ENCODE peak calls at places on chromosomes 11 and 22, in four cellular contexts. One of them, this sample, is unnamed.

GRCh38 chr22:31676700-31677099 is 14.7 kb upstream of the PISD start:
- DNase-seq in brain microvascular endothelial cell: peak
- DNase-seq in kidney: peak
- DNase-seq in IMR-90: peak
- DNase-seq in this sample: peak

GRCh38 chr11:61697093-61697492 is 16.9 kb downstream of the DAGLA start:
- DNase-seq in IMR-90: no peak
- DNase-seq in brain microvascular endothelial cell: no peak
- DNase-seq in kidney: peak
- DNase-seq in this sample: no peak

GRCh38 chr11:65506770-65507485 is 8.1 kb downstream of the MALAT1 start:
- DNase-seq in brain microvascular endothelial cell: peak
- DNase-seq in kidney: peak
- DNase-seq in IMR-90: peak
- DNase-seq in this sample: peak

GRCh38 chr11:2212411-2213251 is 41.0 kb upstream of the TH start:
- DNase-seq in IMR-90: no peak
- DNase-seq in brain microvascular endothelial cell: no peak
- DNase-seq in kidney: peak
- DNase-seq in this sample: no peak

GRCh38 chr11:124297921-124298320 is 15.8 kb downstream of the OR8D1 start:
- DNase-seq in kidney: no peak
- DNase-seq in brain microvascular endothelial cell: no peak
- DNase-seq in IMR-90: peak
- DNase-seq in this sample: no peak

GRCh38 chr11:107496011-107496410 is 38.4 kb upstream of the CWF19L2 start:
- DNase-seq in kidney: no peak
- DNase-seq in brain microvascular endothelial cell: peak
- DNase-seq in IMR-90: peak
- DNase-seq in this sample: no peak

GRCh38 chr11:1126491-1126926 is 31.2 kb upstream of the MUC5AC start:
- DNase-seq in kidney: peak
- DNase-seq in brain microvascular endothelial cell: no peak
- DNase-seq in IMR-90: no peak
- DNase-seq in this sample: no peak

GRCh38 chr11:19890308-19890707 is 177.7 kb downstream of the NAV2 start:
- DNase-seq in brain microvascular endothelial cell: peak
- DNase-seq in kidney: no peak
- DNase-seq in IMR-90: peak
- DNase-seq in this sample: no peak

GRCh38 chr11:122214567-122214966 is 98.6 kb upstream of the BLID start:
- DNase-seq in IMR-90: peak
- DNase-seq in kidney: no peak
- DNase-seq in brain microvascular endothelial cell: peak
- DNase-seq in this sample: no peak
- H3K27ac ChIP-seq in IMR-90: peak
- H3K27ac ChIP-seq in kidney: no peak
- H3K27ac ChIP-seq in brain microvascular endothelial cell: peak
- H3K27ac ChIP-seq in this sample: peak

GRCh38 chr11:47443028-47443700 is 5.8 kb downstream of the RAPSN start:
- DNase-seq in IMR-90: no peak
- DNase-seq in kidney: no peak
- DNase-seq in brain microvascular endothelial cell: no peak
- DNase-seq in this sample: no peak
- H3K27ac ChIP-seq in IMR-90: no peak
- H3K27ac ChIP-seq in kidney: no peak
- H3K27ac ChIP-seq in brain microvascular endothelial cell: no peak
- H3K27ac ChIP-seq in this sample: no peak

DNA sequence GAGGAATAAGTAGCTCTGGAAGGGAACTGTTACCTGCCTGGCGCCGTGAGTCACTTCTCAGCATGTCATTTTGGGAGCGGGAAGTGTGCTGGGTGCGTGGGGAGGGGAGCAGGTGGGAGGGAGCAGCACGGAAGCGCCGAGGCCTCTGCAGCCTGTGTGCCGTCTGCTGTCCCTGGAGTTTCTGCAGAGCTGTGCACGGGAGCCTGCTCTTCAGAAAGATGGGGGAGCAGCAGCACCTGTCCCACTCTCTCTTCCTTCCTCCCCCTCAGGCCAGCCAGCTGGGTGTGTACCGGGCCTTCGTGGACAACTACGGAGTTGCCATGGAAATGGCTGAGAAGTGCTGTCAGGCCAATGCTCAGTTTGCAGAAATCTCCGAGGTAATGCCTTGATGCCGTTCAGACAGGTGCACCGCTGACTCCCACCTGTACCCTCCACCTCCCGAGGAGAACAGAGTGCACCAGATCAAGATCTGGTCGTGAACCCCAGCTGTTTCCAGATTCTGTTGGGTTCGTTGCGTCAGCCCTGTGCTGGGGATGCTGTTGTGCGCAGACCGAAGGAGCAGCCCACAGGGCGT is 87.9 kb downstream of the BCR start:
- DNase-seq in IMR-90: no peak
- DNase-seq in kidney: no peak
- DNase-seq in brain microvascular endothelial cell: no peak
- DNase-seq in this sample: no peak
- H3K27ac ChIP-seq in IMR-90: no peak
- H3K27ac ChIP-seq in kidney: peak
- H3K27ac ChIP-seq in brain microvascular endothelial cell: no peak
- H3K27ac ChIP-seq in this sample: no peak

GRCh38 chr11:82901165-82901938 is at the start of gene DDIAS:
- DNase-seq in IMR-90: peak
- DNase-seq in kidney: peak
- DNase-seq in brain microvascular endothelial cell: peak
- DNase-seq in this sample: peak

GRCh38 chr11:82900277-82901164 is at the start of gene PRCP:
- DNase-seq in brain microvascular endothelial cell: peak
- DNase-seq in kidney: peak
- DNase-seq in IMR-90: peak
- DNase-seq in this sample: peak

GRCh38 chr11:82898242-82898641 is 2.0 kb downstream of the PRCP start:
- DNase-seq in brain microvascular endothelial cell: no peak
- DNase-seq in IMR-90: no peak
- DNase-seq in kidney: no peak
- DNase-seq in this sample: no peak

GRCh38 chr11:82899957-82900276 is 313 bp downstream of the PRCP start:
- DNase-seq in kidney: no peak
- DNase-seq in IMR-90: no peak
- DNase-seq in brain microvascular endothelial cell: peak
- DNase-seq in this sample: no peak

GRCh38 chr11:82899191-82899820 is 924 bp downstream of the PRCP start:
- DNase-seq in kidney: no peak
- DNase-seq in brain microvascular endothelial cell: no peak
- DNase-seq in IMR-90: no peak
- DNase-seq in this sample: no peak
- H3K27ac ChIP-seq in kidney: no peak
- H3K27ac ChIP-seq in brain microvascular endothelial cell: no peak
- H3K27ac ChIP-seq in IMR-90: no peak
- H3K27ac ChIP-seq in this sample: no peak

DNA sequence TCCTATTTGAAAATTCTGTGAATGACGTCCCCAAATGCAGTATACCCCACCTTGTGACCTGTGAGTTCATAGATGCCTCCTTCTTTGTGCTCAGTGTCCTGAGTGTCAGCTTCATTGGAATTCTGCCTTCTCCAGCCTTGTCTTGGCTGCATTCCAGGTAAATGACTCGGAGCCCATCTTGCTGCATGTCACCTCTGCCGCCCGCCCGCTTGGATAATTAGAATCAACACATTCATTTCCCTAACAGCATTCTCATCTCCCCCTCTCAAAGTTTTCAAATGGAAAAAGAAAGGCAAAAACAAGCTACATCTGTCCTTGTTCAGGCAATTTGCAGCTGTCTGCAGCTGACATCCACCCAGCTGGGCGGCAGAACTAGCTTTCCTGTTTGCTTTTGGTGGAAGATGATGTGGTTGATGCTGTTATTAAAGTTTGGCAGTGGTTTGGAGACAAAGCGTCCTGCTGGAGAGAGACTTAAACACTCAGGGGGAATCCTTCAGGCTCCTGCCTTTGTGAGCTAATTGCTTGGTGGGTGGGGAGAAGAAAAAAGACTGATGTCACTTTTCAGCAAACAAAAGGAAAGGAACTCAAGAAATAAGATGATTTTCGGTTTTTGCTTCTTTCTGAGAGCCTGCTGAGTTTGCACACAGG is 198.8 kb upstream of the SEZ6L start:
- DNase-seq in IMR-90: no peak
- DNase-seq in brain microvascular endothelial cell: no peak
- DNase-seq in kidney: no peak
- DNase-seq in this sample: no peak
- H3K27ac ChIP-seq in IMR-90: no peak
- H3K27ac ChIP-seq in brain microvascular endothelial cell: no peak
- H3K27ac ChIP-seq in kidney: no peak
- H3K27ac ChIP-seq in this sample: no peak

GRCh38 chr11:29962243-29962642 is 54.6 kb downstream of the KCNA4 start:
- DNase-seq in brain microvascular endothelial cell: no peak
- DNase-seq in IMR-90: no peak
- DNase-seq in kidney: no peak
- DNase-seq in this sample: no peak
- H3K27ac ChIP-seq in brain microvascular endothelial cell: no peak
- H3K27ac ChIP-seq in IMR-90: no peak
- H3K27ac ChIP-seq in kidney: no peak
- H3K27ac ChIP-seq in this sample: no peak

DNA sequence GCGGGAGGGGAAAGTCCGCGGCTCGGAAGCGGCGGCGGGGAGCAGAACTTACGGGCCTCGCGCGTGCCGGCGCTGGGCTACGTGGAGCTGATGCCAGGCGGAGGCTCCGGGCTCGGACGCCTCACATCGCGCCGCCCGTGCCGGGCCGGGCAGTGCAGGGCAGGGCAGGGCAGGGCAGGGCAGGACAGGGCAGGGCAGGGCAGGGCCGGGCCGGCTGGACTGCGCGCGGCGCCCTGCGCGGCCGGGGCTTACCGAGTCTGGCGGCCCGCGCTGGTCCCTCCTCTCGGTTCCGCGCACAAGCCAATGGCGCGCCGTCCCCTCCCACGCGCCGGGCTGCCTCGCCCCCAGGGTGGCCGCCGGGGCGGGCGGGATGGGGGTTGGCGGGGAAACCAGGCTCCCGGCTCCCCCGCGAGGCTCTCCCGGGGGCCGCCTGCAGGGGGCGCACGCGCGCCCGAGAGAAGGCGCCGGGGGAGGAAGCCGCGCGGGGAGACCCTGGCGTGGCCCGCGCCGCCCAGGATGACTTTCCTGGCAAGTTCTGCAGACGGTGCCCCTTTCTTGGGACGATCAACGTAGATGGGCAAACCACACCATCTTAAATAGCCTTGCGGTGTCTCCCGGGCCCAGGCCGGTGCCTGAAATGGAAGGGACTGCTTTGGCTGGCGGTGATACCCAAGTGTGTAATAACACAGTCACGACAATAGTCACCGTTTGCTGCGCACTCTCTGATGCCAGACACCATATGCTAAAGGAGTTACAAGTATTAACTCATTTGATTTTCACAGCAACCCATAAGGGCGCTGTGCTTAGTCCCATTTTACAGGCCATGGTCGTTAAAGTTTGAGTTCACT is at the start of gene TP53I11:
- DNase-seq in brain microvascular endothelial cell: peak
- DNase-seq in kidney: peak
- DNase-seq in IMR-90: peak
- DNase-seq in this sample: peak
- H3K27ac ChIP-seq in brain microvascular endothelial cell: no peak
- H3K27ac ChIP-seq in kidney: peak
- H3K27ac ChIP-seq in IMR-90: peak
- H3K27ac ChIP-seq in this sample: peak

DNA sequence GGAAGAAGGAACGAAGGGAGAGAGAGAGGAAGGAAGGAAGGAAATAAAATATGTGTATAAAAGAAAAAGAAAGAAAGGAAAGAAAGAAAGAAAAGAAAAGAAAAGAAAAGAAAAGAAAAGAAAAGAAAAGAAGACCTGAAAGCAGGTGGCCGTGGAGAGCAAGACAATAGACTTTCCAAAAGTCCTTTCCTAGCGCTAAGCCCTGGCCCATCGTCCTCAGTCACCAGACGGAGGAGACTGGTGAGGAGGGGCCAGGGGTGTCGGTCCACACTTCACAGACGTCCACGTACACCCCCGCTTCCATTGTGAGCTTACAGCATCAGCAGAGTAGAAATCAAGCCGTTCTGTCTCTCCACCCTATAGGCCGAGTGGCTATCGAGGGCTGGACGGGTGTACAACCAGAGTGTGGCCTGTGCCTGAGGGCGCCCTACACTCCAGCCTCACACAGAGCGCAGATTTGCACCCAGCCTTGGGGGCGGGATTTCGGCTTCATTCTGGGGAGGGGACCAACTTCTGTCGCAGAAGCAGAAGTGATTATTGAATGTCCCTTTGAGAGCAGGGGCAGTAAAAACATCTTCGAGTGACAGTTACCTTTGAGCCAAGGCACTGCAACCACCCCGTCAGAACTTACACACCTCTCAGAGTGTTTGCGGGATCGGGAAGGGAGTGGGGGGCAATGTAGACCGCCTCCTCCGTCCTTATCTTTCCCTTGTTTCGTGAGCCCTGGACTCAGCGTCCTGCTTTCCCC is 2.0 kb upstream of the BSX start:
- DNase-seq in kidney: no peak
- DNase-seq in brain microvascular endothelial cell: no peak
- DNase-seq in IMR-90: no peak
- DNase-seq in this sample: no peak
- H3K27ac ChIP-seq in kidney: no peak
- H3K27ac ChIP-seq in brain microvascular endothelial cell: no peak
- H3K27ac ChIP-seq in IMR-90: no peak
- H3K27ac ChIP-seq in this sample: no peak

GRCh38 chr11:76268498-76268897 is 62.2 kb upstream of the WNT11 start:
- DNase-seq in brain microvascular endothelial cell: no peak
- DNase-seq in IMR-90: no peak
- DNase-seq in kidney: no peak
- DNase-seq in this sample: no peak

GRCh38 chr11:76267563-76267962 is 61.3 kb upstream of the WNT11 start:
- DNase-seq in IMR-90: peak
- DNase-seq in kidney: no peak
- DNase-seq in brain microvascular endothelial cell: no peak
- DNase-seq in this sample: no peak

GRCh38 chr11:76269247-76269646 is 62.9 kb upstream of the WNT11 start:
- DNase-seq in IMR-90: no peak
- DNase-seq in brain microvascular endothelial cell: no peak
- DNase-seq in kidney: no peak
- DNase-seq in this sample: no peak

GRCh38 chr11:76270387-76270786 is 64.1 kb upstream of the WNT11 start:
- DNase-seq in brain microvascular endothelial cell: no peak
- DNase-seq in kidney: no peak
- DNase-seq in IMR-90: no peak
- DNase-seq in this sample: no peak

GRCh38 chr11:76269661-76270322 is 63.5 kb upstream of the WNT11 start:
- DNase-seq in kidney: no peak
- DNase-seq in IMR-90: no peak
- DNase-seq in brain microvascular endothelial cell: no peak
- DNase-seq in this sample: no peak
- H3K27ac ChIP-seq in kidney: no peak
- H3K27ac ChIP-seq in IMR-90: no peak
- H3K27ac ChIP-seq in brain microvascular endothelial cell: no peak
- H3K27ac ChIP-seq in this sample: no peak

GRCh38 chr11:116461789-116462188 is 311.0 kb downstream of the BUD13 start:
- DNase-seq in IMR-90: no peak
- DNase-seq in brain microvascular endothelial cell: no peak
- DNase-seq in kidney: no peak
- DNase-seq in this sample: no peak
- H3K27ac ChIP-seq in IMR-90: no peak
- H3K27ac ChIP-seq in brain microvascular endothelial cell: no peak
- H3K27ac ChIP-seq in kidney: no peak
- H3K27ac ChIP-seq in this sample: no peak

This sample was measured in substantia nigra.